ENCODE peak calls at places on chromosomes 5 and 9, in five cellular contexts. One of them, this sample, is unnamed.

GRCh38 chr5:145068696-145069095 is 766.4 kb downstream of the PRELID2 start:
- DNase-seq in tibial artery: no peak
- DNase-seq in Panc1: no peak
- DNase-seq in mesenchymal stem cell: no peak
- DNase-seq in naive thymus-derived CD4-positive, alpha-beta T cell: no peak
- DNase-seq in this sample: no peak

GRCh38 chr9:117116084-117116483 is 298.8 kb downstream of the ASTN2 start:
- DNase-seq in naive thymus-derived CD4-positive, alpha-beta T cell: no peak
- DNase-seq in Panc1: no peak
- DNase-seq in tibial artery: no peak
- DNase-seq in mesenchymal stem cell: no peak
- DNase-seq in this sample: no peak

GRCh38 chr5:142246263-142246662 is 78.6 kb downstream of the SPRY4 start:
- DNase-seq in Panc1: no peak
- DNase-seq in tibial artery: peak; percentile 86
- DNase-seq in mesenchymal stem cell: no peak
- DNase-seq in naive thymus-derived CD4-positive, alpha-beta T cell: no peak
- DNase-seq in this sample: no peak

GRCh38 chr9:71322311-71322710 is 200.9 kb upstream of the TRPM3 start:
- DNase-seq in naive thymus-derived CD4-positive, alpha-beta T cell: no peak
- DNase-seq in Panc1: no peak
- DNase-seq in tibial artery: no peak
- DNase-seq in mesenchymal stem cell: no peak
- DNase-seq in this sample: no peak

GRCh38 chr9:122900791-122901190 is 4.4 kb downstream of the RC3H2 start:
- DNase-seq in Panc1: no peak
- DNase-seq in tibial artery: no peak
- DNase-seq in naive thymus-derived CD4-positive, alpha-beta T cell: no peak
- DNase-seq in mesenchymal stem cell: peak; percentile 34
- DNase-seq in this sample: no peak

GRCh38 chr9:13282998-13283397 is 3.5 kb upstream of the MPDZ start:
- DNase-seq in tibial artery: no peak
- DNase-seq in mesenchymal stem cell: no peak
- DNase-seq in Panc1: no peak
- DNase-seq in naive thymus-derived CD4-positive, alpha-beta T cell: no peak
- DNase-seq in this sample: no peak

GRCh38 chr9:2017209-2017458 is 2.0 kb downstream of the SMARCA2 start:
- DNase-seq in tibial artery: no peak
- DNase-seq in naive thymus-derived CD4-positive, alpha-beta T cell: no peak
- DNase-seq in mesenchymal stem cell: no peak
- DNase-seq in Panc1: no peak
- DNase-seq in this sample: no peak

GRCh38 chr5:167792538-167792937 is 498.9 kb upstream of the WWC1 start:
- DNase-seq in naive thymus-derived CD4-positive, alpha-beta T cell: no peak
- DNase-seq in tibial artery: no peak
- DNase-seq in Panc1: no peak
- DNase-seq in mesenchymal stem cell: no peak
- DNase-seq in this sample: no peak

GRCh38 chr5:72472666-72473422 is 34.4 kb downstream of the ZNF366 start:
- DNase-seq in tibial artery: no peak
- DNase-seq in Panc1: no peak
- DNase-seq in naive thymus-derived CD4-positive, alpha-beta T cell: no peak
- DNase-seq in mesenchymal stem cell: no peak
- DNase-seq in this sample: no peak

DNA sequence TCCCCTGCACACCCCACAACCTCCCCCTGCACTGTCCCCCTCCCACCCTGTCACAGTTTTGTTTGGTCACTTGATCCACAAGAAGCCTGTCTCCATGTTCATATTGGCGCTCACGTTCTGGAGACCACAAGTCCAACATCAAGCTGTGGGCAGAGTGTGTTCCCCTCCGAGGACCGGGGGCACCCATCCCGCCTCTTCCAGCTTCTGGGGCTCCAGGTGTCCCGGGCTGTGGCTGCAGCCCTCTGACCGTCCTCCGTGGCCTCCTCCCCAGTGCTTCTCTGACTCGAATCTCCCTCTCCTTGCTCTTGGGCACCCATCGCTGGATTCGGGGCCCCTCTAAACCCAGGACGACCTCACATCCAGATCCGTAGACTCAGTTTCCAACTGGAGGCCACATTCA is 49.2 kb downstream of the PLEKHG4B start:
- DNase-seq in naive thymus-derived CD4-positive, alpha-beta T cell: no peak
- DNase-seq in Panc1: no peak
- DNase-seq in mesenchymal stem cell: no peak
- DNase-seq in tibial artery: no peak
- DNase-seq in this sample: no peak
- H3K4me3 ChIP-seq in naive thymus-derived CD4-positive, alpha-beta T cell: no peak overlapping the region
- H3K4me3 ChIP-seq in Panc1: no peak overlapping the region
- H3K4me3 ChIP-seq in mesenchymal stem cell: no peak overlapping the region
- H3K4me3 ChIP-seq in tibial artery: no peak overlapping the region
- H3K4me3 ChIP-seq in this sample: no peak overlapping the region

GRCh38 chr5:147782053-147783028 is at the start of gene JAKMIP2:
- DNase-seq in Panc1: no peak
- DNase-seq in tibial artery: peak; percentile 64
- DNase-seq in mesenchymal stem cell: peak; percentile 88
- DNase-seq in naive thymus-derived CD4-positive, alpha-beta T cell: peak; percentile 75
- DNase-seq in this sample: peak; percentile 95

GRCh38 chr5:147784596-147784995 is 2.1 kb upstream of the JAKMIP2 start:
- DNase-seq in tibial artery: no peak
- DNase-seq in mesenchymal stem cell: no peak
- DNase-seq in naive thymus-derived CD4-positive, alpha-beta T cell: no peak
- DNase-seq in Panc1: no peak
- DNase-seq in this sample: no peak

GRCh38 chr5:147786115-147786514 is 3.6 kb upstream of the JAKMIP2 start:
- DNase-seq in Panc1: no peak
- DNase-seq in tibial artery: no peak
- DNase-seq in naive thymus-derived CD4-positive, alpha-beta T cell: no peak
- DNase-seq in mesenchymal stem cell: no peak
- DNase-seq in this sample: no peak

DNA sequence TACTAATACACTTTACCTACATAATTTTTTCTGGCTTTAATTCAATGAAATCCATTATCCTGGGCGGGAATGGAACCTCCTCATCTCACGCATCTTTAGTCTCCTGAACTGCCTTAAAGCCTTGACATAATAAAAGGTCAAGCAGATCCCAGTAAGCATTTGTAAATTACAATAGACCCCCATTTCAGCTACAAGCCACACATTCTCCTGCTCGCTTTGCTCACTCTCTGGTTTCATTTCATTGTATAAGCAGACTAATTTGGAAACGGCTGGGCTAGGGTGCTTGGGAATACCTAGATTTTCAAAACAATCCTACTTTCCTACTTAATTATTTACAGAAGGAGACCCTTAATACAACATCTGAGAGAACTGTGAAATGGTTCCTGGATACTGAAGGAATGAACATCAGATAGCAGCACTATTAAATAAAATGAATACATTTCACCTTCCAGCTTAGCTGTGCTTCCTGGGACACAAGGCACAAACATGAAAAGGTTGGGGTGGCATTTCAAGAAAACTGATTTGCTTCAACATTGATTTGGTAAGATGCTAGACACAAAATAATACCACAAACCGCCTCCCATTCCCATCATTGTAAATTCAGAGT is 1.5 kb downstream of the JAKMIP2 start:
- DNase-seq in naive thymus-derived CD4-positive, alpha-beta T cell: no peak
- DNase-seq in tibial artery: no peak
- DNase-seq in mesenchymal stem cell: no peak
- DNase-seq in Panc1: no peak
- DNase-seq in this sample: no peak
- H3K4me3 ChIP-seq in naive thymus-derived CD4-positive, alpha-beta T cell: no peak overlapping the region
- H3K4me3 ChIP-seq in tibial artery: no peak overlapping the region
- H3K4me3 ChIP-seq in mesenchymal stem cell: no peak overlapping the region
- H3K4me3 ChIP-seq in Panc1: no peak overlapping the region
- H3K4me3 ChIP-seq in this sample: no peak overlapping the region

GRCh38 chr5:134114886-134115805 is 665 bp downstream of the TCF7 start:
- DNase-seq in mesenchymal stem cell: no peak
- DNase-seq in Panc1: no peak
- DNase-seq in tibial artery: no peak
- DNase-seq in naive thymus-derived CD4-positive, alpha-beta T cell: peak; percentile 72
- DNase-seq in this sample: peak; percentile 57

GRCh38 chr5:134113908-134114875 is at the start of gene TCF7:
- DNase-seq in mesenchymal stem cell: peak; percentile 78
- DNase-seq in naive thymus-derived CD4-positive, alpha-beta T cell: peak; percentile 78
- DNase-seq in Panc1: no peak
- DNase-seq in tibial artery: peak; percentile 80
- DNase-seq in this sample: peak; percentile 76

GRCh38 chr5:134113572-134113907 is 941 bp upstream of the TCF7 start:
- DNase-seq in tibial artery: no peak
- DNase-seq in naive thymus-derived CD4-positive, alpha-beta T cell: no peak
- DNase-seq in mesenchymal stem cell: no peak
- DNase-seq in Panc1: no peak
- DNase-seq in this sample: no peak

GRCh38 chr5:134111741-134112647 is 2.5 kb upstream of the TCF7 start:
- DNase-seq in mesenchymal stem cell: peak; percentile 26
- DNase-seq in naive thymus-derived CD4-positive, alpha-beta T cell: peak; percentile 49
- DNase-seq in tibial artery: no peak
- DNase-seq in Panc1: no peak
- DNase-seq in this sample: no peak

DNA sequence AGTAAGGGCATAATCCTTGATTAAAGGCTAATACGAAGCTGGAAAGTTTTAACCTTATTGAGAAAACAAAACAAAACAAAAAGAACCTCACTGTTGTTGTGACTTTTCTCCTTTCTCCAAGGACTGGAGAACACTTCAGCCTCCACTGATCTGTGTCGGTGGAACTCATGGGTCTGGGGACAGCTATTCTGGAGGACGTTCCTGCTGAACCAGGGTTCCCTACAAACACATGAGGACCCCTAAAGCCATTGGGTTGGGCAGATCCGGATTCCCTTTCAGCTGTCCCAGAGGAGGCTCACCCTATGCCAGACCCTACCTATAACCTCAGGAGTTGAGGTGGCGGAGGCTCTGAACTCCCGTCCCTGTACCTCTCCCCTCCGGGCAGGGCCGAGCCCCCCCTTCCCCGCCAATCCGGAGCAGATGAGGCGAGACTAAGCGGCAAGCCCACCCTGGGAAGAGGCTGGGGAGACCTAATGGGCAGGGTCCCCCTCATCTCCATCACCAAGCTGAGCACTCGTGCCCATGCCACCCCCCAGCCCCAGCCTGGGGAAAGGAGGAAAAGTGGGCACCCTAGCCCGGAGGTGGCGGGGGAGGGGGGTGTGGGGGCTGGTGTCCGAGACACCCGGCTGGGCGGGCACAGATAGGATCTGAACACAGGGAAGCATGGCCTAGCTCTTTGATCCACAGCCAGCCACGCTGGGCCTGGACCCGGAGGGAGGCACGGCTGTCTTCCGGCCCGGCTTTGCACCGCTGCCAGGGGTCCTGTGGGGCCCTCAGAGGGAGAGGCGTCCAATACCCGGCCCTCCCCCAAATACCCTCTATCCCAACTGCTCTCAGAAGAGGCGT is 1.5 kb upstream of the TCF7 start:
- DNase-seq in naive thymus-derived CD4-positive, alpha-beta T cell: no peak
- DNase-seq in mesenchymal stem cell: no peak
- DNase-seq in Panc1: no peak
- DNase-seq in tibial artery: no peak
- DNase-seq in this sample: no peak
- H3K4me3 ChIP-seq in naive thymus-derived CD4-positive, alpha-beta T cell: peak overlapping the region; percentile 93
- H3K4me3 ChIP-seq in mesenchymal stem cell: peak overlapping the region; percentile 84
- H3K4me3 ChIP-seq in Panc1: no peak overlapping the region
- H3K4me3 ChIP-seq in tibial artery: peak overlapping the region; percentile 62
- H3K4me3 ChIP-seq in this sample: no peak overlapping the region

GRCh38 chr5:35478856-35479682 is 138.6 kb upstream of the SPEF2 start:
- DNase-seq in Panc1: no peak
- DNase-seq in tibial artery: no peak
- DNase-seq in mesenchymal stem cell: peak; percentile 62
- DNase-seq in naive thymus-derived CD4-positive, alpha-beta T cell: no peak
- DNase-seq in this sample: peak; percentile 31
- H3K4me3 ChIP-seq in Panc1: peak overlapping the region; percentile 16
- H3K4me3 ChIP-seq in tibial artery: peak overlapping the region; percentile 23
- H3K4me3 ChIP-seq in mesenchymal stem cell: peak overlapping the region; percentile 78
- H3K4me3 ChIP-seq in naive thymus-derived CD4-positive, alpha-beta T cell: peak overlapping the region; percentile 23
- H3K4me3 ChIP-seq in this sample: no peak overlapping the region

DNA sequence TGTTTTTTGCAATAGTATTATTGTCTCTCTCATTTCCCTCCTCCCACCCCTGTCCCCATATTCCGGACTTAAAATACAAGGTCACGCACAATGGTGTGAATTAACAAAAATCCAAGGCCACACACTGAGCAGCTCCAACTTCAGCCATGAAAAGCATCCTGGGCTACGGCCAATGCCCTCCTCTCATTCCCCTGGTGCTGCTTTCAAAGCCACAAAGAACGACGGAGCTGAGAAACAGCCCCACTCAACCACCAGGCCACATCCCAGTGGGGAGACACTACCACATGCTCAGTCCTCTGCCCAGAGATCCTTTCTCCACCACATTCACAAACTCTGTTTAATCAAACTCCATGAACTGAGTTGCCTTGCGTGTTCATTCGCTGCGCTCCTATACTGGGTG is 220.8 kb downstream of the TSSK1B start:
- DNase-seq in mesenchymal stem cell: no peak
- DNase-seq in Panc1: no peak
- DNase-seq in naive thymus-derived CD4-positive, alpha-beta T cell: no peak
- DNase-seq in tibial artery: no peak
- DNase-seq in this sample: no peak
- H3K4me3 ChIP-seq in mesenchymal stem cell: no peak overlapping the region
- H3K4me3 ChIP-seq in Panc1: no peak overlapping the region
- H3K4me3 ChIP-seq in naive thymus-derived CD4-positive, alpha-beta T cell: no peak overlapping the region
- H3K4me3 ChIP-seq in tibial artery: no peak overlapping the region
- H3K4me3 ChIP-seq in this sample: no peak overlapping the region

GRCh38 chr9:84271004-84271886 is 69.3 kb downstream of the SLC28A3 start:
- DNase-seq in Panc1: no peak
- DNase-seq in tibial artery: peak; percentile 69
- DNase-seq in naive thymus-derived CD4-positive, alpha-beta T cell: peak; percentile 57
- DNase-seq in mesenchymal stem cell: peak; percentile 68
- DNase-seq in this sample: no peak
- H3K4me3 ChIP-seq in Panc1: no peak overlapping the region
- H3K4me3 ChIP-seq in tibial artery: peak overlapping the region; percentile 38
- H3K4me3 ChIP-seq in naive thymus-derived CD4-positive, alpha-beta T cell: no peak overlapping the region
- H3K4me3 ChIP-seq in mesenchymal stem cell: peak overlapping the region; percentile 75
- H3K4me3 ChIP-seq in this sample: no peak overlapping the region

DNA sequence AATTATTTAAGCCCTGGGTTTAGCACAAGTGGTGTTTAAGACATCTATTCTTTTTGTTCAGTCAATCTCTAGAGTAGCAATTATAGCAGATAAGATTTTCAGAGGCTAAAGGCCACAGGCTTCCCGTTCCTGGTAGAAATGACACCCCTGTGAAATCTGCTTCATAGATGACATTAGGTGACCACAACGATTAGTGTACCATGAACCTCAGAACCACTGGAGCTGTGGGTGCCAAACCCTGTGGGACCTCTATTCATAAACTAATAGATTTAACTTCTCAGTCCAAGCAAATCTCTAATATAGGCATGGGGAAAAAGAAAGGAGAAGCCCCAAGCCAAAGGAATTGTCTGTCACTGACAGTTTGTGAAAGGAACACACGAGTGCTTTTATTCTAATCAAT is 207.4 kb downstream of the ARRDC3 start:
- DNase-seq in Panc1: no peak
- DNase-seq in tibial artery: no peak
- DNase-seq in naive thymus-derived CD4-positive, alpha-beta T cell: no peak
- DNase-seq in mesenchymal stem cell: no peak
- DNase-seq in this sample: no peak
- H3K4me3 ChIP-seq in Panc1: no peak overlapping the region
- H3K4me3 ChIP-seq in tibial artery: no peak overlapping the region
- H3K4me3 ChIP-seq in naive thymus-derived CD4-positive, alpha-beta T cell: no peak overlapping the region
- H3K4me3 ChIP-seq in mesenchymal stem cell: no peak overlapping the region
- H3K4me3 ChIP-seq in this sample: no peak overlapping the region